ENCODE peak calls at places on chromosome 15, in eight cellular contexts. One of them, this sample, is unnamed.

GRCh38 chr15:85770014-85770721 is 24.6 kb downstream of the KLHL25 start:
- DNase-seq in foreskin fibroblast: peak
- DNase-seq in DND-41: no peak
- DNase-seq in psoas muscle: no peak
- DNase-seq in cardiac muscle cell: no peak
- DNase-seq in NT2/D1: no peak
- DNase-seq in fibroblast of pulmonary artery: no peak
- DNase-seq in gastrocnemius medialis: no peak
- DNase-seq in this sample: no peak

GRCh38 chr15:57340673-57341259 is 35.5 kb upstream of the CGNL1 start:
- DNase-seq in foreskin fibroblast: peak
- DNase-seq in DND-41: peak
- DNase-seq in psoas muscle: no peak
- DNase-seq in cardiac muscle cell: peak
- DNase-seq in NT2/D1: peak
- DNase-seq in fibroblast of pulmonary artery: peak
- DNase-seq in gastrocnemius medialis: no peak
- DNase-seq in this sample: peak

GRCh38 chr15:55915221-55915620 is 78.2 kb downstream of the NEDD4 start:
- DNase-seq in foreskin fibroblast: no peak
- DNase-seq in DND-41: no peak
- DNase-seq in psoas muscle: no peak
- DNase-seq in cardiac muscle cell: no peak
- DNase-seq in NT2/D1: no peak
- DNase-seq in fibroblast of pulmonary artery: peak
- DNase-seq in gastrocnemius medialis: no peak
- DNase-seq in this sample: no peak

GRCh38 chr15:82063055-82063454 is 17.2 kb upstream of the MEX3B start:
- DNase-seq in foreskin fibroblast: no peak
- DNase-seq in DND-41: no peak
- DNase-seq in psoas muscle: no peak
- DNase-seq in cardiac muscle cell: no peak
- DNase-seq in NT2/D1: no peak
- DNase-seq in fibroblast of pulmonary artery: no peak
- DNase-seq in gastrocnemius medialis: no peak
- DNase-seq in this sample: no peak

GRCh38 chr15:78298983-78299301 is 467 bp downstream of the SKIC8 start:
- DNase-seq in foreskin fibroblast: peak
- DNase-seq in DND-41: no peak
- DNase-seq in psoas muscle: no peak
- DNase-seq in cardiac muscle cell: peak
- DNase-seq in NT2/D1: no peak
- DNase-seq in fibroblast of pulmonary artery: peak
- DNase-seq in gastrocnemius medialis: no peak
- DNase-seq in this sample: peak

GRCh38 chr15:92074646-92075045 is 221.1 kb downstream of the SLCO3A1 start:
- DNase-seq in foreskin fibroblast: no peak
- DNase-seq in DND-41: no peak
- DNase-seq in psoas muscle: peak
- DNase-seq in cardiac muscle cell: peak
- DNase-seq in NT2/D1: no peak
- DNase-seq in fibroblast of pulmonary artery: peak
- DNase-seq in gastrocnemius medialis: no peak
- DNase-seq in this sample: no peak

GRCh38 chr15:99282129-99282528 is 30.8 kb downstream of the LRRC28 start:
- DNase-seq in foreskin fibroblast: peak
- DNase-seq in DND-41: no peak
- DNase-seq in psoas muscle: no peak
- DNase-seq in cardiac muscle cell: no peak
- DNase-seq in NT2/D1: no peak
- DNase-seq in fibroblast of pulmonary artery: no peak
- DNase-seq in gastrocnemius medialis: no peak
- DNase-seq in this sample: no peak

GRCh38 chr15:89903858-89904130 is 9.0 kb downstream of the ARPIN start:
- DNase-seq in foreskin fibroblast: no peak
- DNase-seq in DND-41: no peak
- DNase-seq in psoas muscle: no peak
- DNase-seq in cardiac muscle cell: no peak
- DNase-seq in NT2/D1: no peak
- DNase-seq in fibroblast of pulmonary artery: no peak
- DNase-seq in gastrocnemius medialis: no peak
- DNase-seq in this sample: no peak

GRCh38 chr15:70586241-70586640 is 177.1 kb downstream of the UACA start:
- DNase-seq in foreskin fibroblast: no peak
- DNase-seq in DND-41: no peak
- DNase-seq in psoas muscle: no peak
- DNase-seq in cardiac muscle cell: no peak
- DNase-seq in NT2/D1: no peak
- DNase-seq in fibroblast of pulmonary artery: no peak
- DNase-seq in gastrocnemius medialis: no peak
- DNase-seq in this sample: no peak

GRCh38 chr15:70585707-70586034 is 177.7 kb downstream of the UACA start:
- DNase-seq in foreskin fibroblast: no peak
- DNase-seq in DND-41: no peak
- DNase-seq in psoas muscle: no peak
- DNase-seq in cardiac muscle cell: no peak
- DNase-seq in NT2/D1: no peak
- DNase-seq in fibroblast of pulmonary artery: no peak
- DNase-seq in gastrocnemius medialis: no peak
- DNase-seq in this sample: no peak

GRCh38 chr15:70584441-70584837 is 178.9 kb downstream of the UACA start:
- DNase-seq in foreskin fibroblast: no peak
- DNase-seq in DND-41: no peak
- DNase-seq in psoas muscle: no peak
- DNase-seq in cardiac muscle cell: no peak
- DNase-seq in NT2/D1: no peak
- DNase-seq in fibroblast of pulmonary artery: no peak
- DNase-seq in gastrocnemius medialis: no peak
- DNase-seq in this sample: no peak

GRCh38 chr15:70582143-70582945 is 181.0 kb downstream of the UACA start:
- DNase-seq in foreskin fibroblast: peak
- DNase-seq in DND-41: no peak
- DNase-seq in psoas muscle: no peak
- DNase-seq in cardiac muscle cell: no peak
- DNase-seq in NT2/D1: no peak
- DNase-seq in fibroblast of pulmonary artery: no peak
- DNase-seq in gastrocnemius medialis: no peak
- DNase-seq in this sample: no peak

DNA sequence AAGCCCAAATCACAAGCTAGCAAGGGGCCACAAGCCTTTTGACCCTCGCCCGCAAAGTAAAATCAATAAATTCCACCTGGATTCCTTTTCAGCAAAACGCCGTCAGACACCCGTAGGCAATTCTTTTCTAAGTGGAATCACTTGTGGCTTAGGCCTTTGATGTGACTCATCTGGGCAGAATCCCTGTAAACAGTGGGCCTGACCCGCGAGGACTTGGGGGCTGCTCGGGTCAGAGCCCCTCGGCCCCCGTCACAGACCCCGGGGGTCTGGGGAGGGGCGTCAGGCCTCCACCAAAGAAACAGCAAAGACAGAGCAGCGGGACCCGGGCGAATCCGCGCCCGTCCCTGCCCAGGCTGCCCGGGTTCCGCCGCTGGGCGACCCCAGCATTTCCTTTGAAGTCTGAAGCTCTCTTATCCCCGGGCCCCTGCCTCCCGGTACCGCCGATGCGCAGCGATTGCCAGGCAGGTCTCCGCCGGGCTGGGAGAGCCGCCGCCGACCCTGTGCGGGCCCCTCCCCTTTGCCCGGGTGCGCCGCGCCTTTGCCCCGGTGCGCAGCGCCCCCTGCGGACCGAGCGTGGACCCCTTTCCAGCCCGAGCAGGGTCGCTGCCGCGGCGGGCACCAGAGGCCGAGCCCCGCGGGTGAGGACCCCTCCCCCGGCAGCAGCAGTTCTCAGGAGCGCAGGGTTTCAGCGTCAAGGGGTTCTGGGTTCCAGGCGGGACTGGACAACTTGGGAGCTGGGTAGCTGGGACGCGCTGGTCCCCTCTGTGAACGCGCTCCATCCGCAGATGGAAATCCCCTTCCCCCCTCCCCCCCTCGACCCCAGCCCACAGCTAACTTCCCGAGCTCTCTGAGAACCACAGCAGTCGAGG is 178.3 kb downstream of the UACA start:
- DNase-seq in foreskin fibroblast: peak
- DNase-seq in DND-41: no peak
- DNase-seq in psoas muscle: no peak
- DNase-seq in cardiac muscle cell: peak
- DNase-seq in NT2/D1: no peak
- DNase-seq in fibroblast of pulmonary artery: no peak
- DNase-seq in gastrocnemius medialis: no peak
- DNase-seq in this sample: no peak
- H3K4me3 ChIP-seq in foreskin fibroblast: peak
- H3K4me3 ChIP-seq in DND-41: no peak
- H3K4me3 ChIP-seq in psoas muscle: peak
- H3K4me3 ChIP-seq in cardiac muscle cell: peak
- H3K4me3 ChIP-seq in NT2/D1: peak
- H3K4me3 ChIP-seq in fibroblast of pulmonary artery: peak
- H3K4me3 ChIP-seq in gastrocnemius medialis: no peak
- H3K4me3 ChIP-seq in this sample: no peak

DNA sequence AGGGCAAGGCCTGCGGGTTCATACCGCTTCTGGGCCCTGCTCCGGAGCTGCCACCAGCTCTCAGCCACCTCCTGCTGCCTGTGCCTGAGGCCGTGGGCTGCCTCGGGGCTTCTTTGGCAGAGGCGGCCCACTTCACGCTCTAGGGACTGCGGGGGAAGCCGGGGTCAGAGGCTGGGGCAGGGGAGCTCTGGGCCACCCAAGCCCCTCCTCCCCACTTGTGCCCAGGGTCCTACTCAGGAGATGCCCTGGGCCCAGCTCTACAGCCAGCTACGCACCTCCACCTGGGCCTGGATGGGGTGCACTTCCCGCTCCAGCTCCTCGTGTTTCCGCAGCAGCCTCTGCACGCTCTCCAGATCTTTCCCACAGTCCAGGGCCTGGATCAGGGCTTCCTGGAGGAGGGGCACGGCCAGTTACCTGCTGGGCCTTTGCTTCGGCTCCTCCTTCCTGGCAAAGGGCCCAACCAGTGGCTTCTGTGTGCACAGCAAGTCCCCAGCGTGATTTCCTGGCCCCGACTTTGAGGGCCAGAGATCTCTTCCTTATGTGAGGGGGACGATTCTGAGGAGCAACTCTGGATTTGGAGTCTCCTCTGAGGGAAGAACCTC is 24.0 kb downstream of the PLA2G4B start:
- DNase-seq in foreskin fibroblast: no peak
- DNase-seq in DND-41: no peak
- DNase-seq in psoas muscle: no peak
- DNase-seq in cardiac muscle cell: no peak
- DNase-seq in NT2/D1: peak
- DNase-seq in fibroblast of pulmonary artery: no peak
- DNase-seq in gastrocnemius medialis: no peak
- DNase-seq in this sample: no peak
- H3K4me3 ChIP-seq in foreskin fibroblast: no peak
- H3K4me3 ChIP-seq in DND-41: no peak
- H3K4me3 ChIP-seq in psoas muscle: no peak
- H3K4me3 ChIP-seq in cardiac muscle cell: no peak
- H3K4me3 ChIP-seq in NT2/D1: no peak
- H3K4me3 ChIP-seq in fibroblast of pulmonary artery: no peak
- H3K4me3 ChIP-seq in gastrocnemius medialis: no peak
- H3K4me3 ChIP-seq in this sample: no peak

GRCh38 chr15:32736351-32737061 is 18.7 kb downstream of the GREM1 start:
- DNase-seq in foreskin fibroblast: peak
- DNase-seq in DND-41: no peak
- DNase-seq in psoas muscle: no peak
- DNase-seq in cardiac muscle cell: no peak
- DNase-seq in NT2/D1: no peak
- DNase-seq in fibroblast of pulmonary artery: no peak
- DNase-seq in gastrocnemius medialis: no peak
- DNase-seq in this sample: no peak

GRCh38 chr15:32739522-32739921 is 21.7 kb downstream of the GREM1 start:
- DNase-seq in foreskin fibroblast: no peak
- DNase-seq in DND-41: no peak
- DNase-seq in psoas muscle: no peak
- DNase-seq in cardiac muscle cell: no peak
- DNase-seq in NT2/D1: no peak
- DNase-seq in fibroblast of pulmonary artery: no peak
- DNase-seq in gastrocnemius medialis: no peak
- DNase-seq in this sample: no peak

GRCh38 chr15:32737246-32737757 is 19.5 kb downstream of the GREM1 start:
- DNase-seq in foreskin fibroblast: no peak
- DNase-seq in DND-41: no peak
- DNase-seq in psoas muscle: no peak
- DNase-seq in cardiac muscle cell: no peak
- DNase-seq in NT2/D1: no peak
- DNase-seq in fibroblast of pulmonary artery: no peak
- DNase-seq in gastrocnemius medialis: no peak
- DNase-seq in this sample: no peak

GRCh38 chr15:32735948-32736347 is 18.1 kb downstream of the GREM1 start:
- DNase-seq in foreskin fibroblast: no peak
- DNase-seq in DND-41: no peak
- DNase-seq in psoas muscle: no peak
- DNase-seq in cardiac muscle cell: no peak
- DNase-seq in NT2/D1: no peak
- DNase-seq in fibroblast of pulmonary artery: no peak
- DNase-seq in gastrocnemius medialis: no peak
- DNase-seq in this sample: no peak

DNA sequence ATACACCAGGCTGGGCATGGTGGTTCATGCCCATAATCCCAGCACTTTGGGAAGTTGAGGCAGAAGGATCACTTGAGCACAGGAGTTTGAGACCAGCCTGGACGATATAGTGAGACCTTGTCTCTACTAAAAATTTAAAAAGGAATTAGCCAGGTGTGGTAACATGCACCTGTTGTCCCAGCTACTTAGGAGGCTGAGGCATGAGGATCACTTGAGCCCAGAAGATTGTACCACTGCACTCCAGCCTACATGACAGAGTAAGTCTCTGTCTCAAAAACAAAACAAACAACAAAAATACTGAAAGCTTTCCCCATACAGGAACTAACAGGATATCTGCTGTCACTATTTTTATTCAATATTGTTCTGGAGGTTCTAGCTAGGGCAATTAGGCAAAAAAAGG is 20.9 kb downstream of the GREM1 start:
- DNase-seq in foreskin fibroblast: no peak
- DNase-seq in DND-41: no peak
- DNase-seq in psoas muscle: no peak
- DNase-seq in cardiac muscle cell: no peak
- DNase-seq in NT2/D1: no peak
- DNase-seq in fibroblast of pulmonary artery: no peak
- DNase-seq in gastrocnemius medialis: no peak
- DNase-seq in this sample: no peak
- H3K4me3 ChIP-seq in foreskin fibroblast: no peak
- H3K4me3 ChIP-seq in DND-41: no peak
- H3K4me3 ChIP-seq in psoas muscle: no peak
- H3K4me3 ChIP-seq in cardiac muscle cell: no peak
- H3K4me3 ChIP-seq in NT2/D1: no peak
- H3K4me3 ChIP-seq in fibroblast of pulmonary artery: no peak
- H3K4me3 ChIP-seq in gastrocnemius medialis: no peak
- H3K4me3 ChIP-seq in this sample: no peak

DNA sequence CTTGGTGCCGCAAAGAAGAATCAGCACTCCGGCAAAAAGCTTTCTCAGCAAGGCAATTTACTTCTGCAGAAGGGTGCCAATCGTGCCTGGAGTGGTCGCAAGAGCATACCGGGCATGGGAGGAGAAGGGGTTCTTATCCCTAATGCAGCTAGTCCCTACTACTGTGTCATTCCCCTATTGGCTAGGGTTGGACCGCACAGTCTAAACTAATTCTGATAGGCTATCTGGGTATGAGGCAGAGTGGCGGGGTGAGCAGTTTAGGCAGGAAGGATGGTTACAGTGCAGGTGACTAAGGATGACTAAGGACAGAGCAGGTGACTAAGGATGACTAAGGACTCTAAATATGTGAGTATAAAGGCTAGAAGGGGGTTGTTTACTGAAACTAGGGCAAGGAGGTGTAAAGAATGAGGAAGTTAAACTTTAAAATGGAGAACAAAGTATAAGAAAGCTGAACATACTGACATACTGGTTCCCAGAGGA is 52.9 kb downstream of the PGBD4 start:
- DNase-seq in foreskin fibroblast: peak
- DNase-seq in DND-41: no peak
- DNase-seq in psoas muscle: no peak
- DNase-seq in cardiac muscle cell: no peak
- DNase-seq in NT2/D1: no peak
- DNase-seq in fibroblast of pulmonary artery: no peak
- DNase-seq in gastrocnemius medialis: no peak
- DNase-seq in this sample: no peak
- H3K4me3 ChIP-seq in foreskin fibroblast: no peak
- H3K4me3 ChIP-seq in DND-41: no peak
- H3K4me3 ChIP-seq in psoas muscle: no peak
- H3K4me3 ChIP-seq in cardiac muscle cell: no peak
- H3K4me3 ChIP-seq in NT2/D1: no peak
- H3K4me3 ChIP-seq in fibroblast of pulmonary artery: no peak
- H3K4me3 ChIP-seq in gastrocnemius medialis: no peak
- H3K4me3 ChIP-seq in this sample: no peak